ENCODE peak calls at places on chromosomes 13 and 19, in six cellular contexts. One of them, this sample, is unnamed.
A peak's percentile ranks its signal among the peaks of the same experiment; 100 is the strongest.

GRCh38 chr13:30143671-30144400 is 163.5 kb downstream of the KATNAL1 start:
- DNase-seq in bronchial epithelial cell: peak; percentile 42
- DNase-seq in lung: no peak
- DNase-seq in astrocyte of the spinal cord: peak; percentile 70
- DNase-seq in psoas muscle: no peak
- DNase-seq in foreskin fibroblast: peak; percentile 54
- DNase-seq in this sample: no peak

GRCh38 chr19:56270676-56271075 is 1.9 kb upstream of the EDDM13 start:
- DNase-seq in bronchial epithelial cell: no peak
- DNase-seq in lung: peak; percentile 32
- DNase-seq in astrocyte of the spinal cord: no peak
- DNase-seq in psoas muscle: no peak
- DNase-seq in foreskin fibroblast: no peak
- DNase-seq in this sample: no peak

GRCh38 chr13:36788276-36788675 is 30.7 kb upstream of the RFXAP start:
- DNase-seq in bronchial epithelial cell: peak; percentile 56
- DNase-seq in lung: no peak
- DNase-seq in astrocyte of the spinal cord: peak; percentile 28
- DNase-seq in psoas muscle: no peak
- DNase-seq in foreskin fibroblast: peak; percentile 23
- DNase-seq in this sample: no peak

GRCh38 chr19:16249826-16250434 is 52.2 kb downstream of the AP1M1 start:
- DNase-seq in bronchial epithelial cell: no peak
- DNase-seq in lung: no peak
- DNase-seq in astrocyte of the spinal cord: peak; percentile 15
- DNase-seq in psoas muscle: no peak
- DNase-seq in foreskin fibroblast: peak; percentile 26
- DNase-seq in this sample: no peak

GRCh38 chr13:27183561-27184147 is 12.0 kb upstream of the USP12 start:
- DNase-seq in bronchial epithelial cell: peak; percentile 77
- DNase-seq in lung: no peak
- DNase-seq in astrocyte of the spinal cord: no peak
- DNase-seq in psoas muscle: no peak
- DNase-seq in foreskin fibroblast: peak; percentile 58
- DNase-seq in this sample: no peak

GRCh38 chr13:39930544-39931444 is 275.3 kb downstream of the COG6 start:
- DNase-seq in bronchial epithelial cell: no peak
- DNase-seq in lung: no peak
- DNase-seq in astrocyte of the spinal cord: no peak
- DNase-seq in psoas muscle: no peak
- DNase-seq in foreskin fibroblast: no peak
- DNase-seq in this sample: no peak

GRCh38 chr13:110209950-110210603 is 96.9 kb downstream of the COL4A1 start:
- DNase-seq in bronchial epithelial cell: peak; percentile 76
- DNase-seq in lung: no peak
- DNase-seq in astrocyte of the spinal cord: no peak
- DNase-seq in psoas muscle: no peak
- DNase-seq in foreskin fibroblast: no peak
- DNase-seq in this sample: no peak

GRCh38 chr19:19530423-19530804 is 1.7 kb downstream of the YJEFN3 start:
- DNase-seq in bronchial epithelial cell: no peak
- DNase-seq in lung: no peak
- DNase-seq in astrocyte of the spinal cord: no peak
- DNase-seq in psoas muscle: no peak
- DNase-seq in foreskin fibroblast: no peak
- DNase-seq in this sample: no peak

GRCh38 chr19:42333975-42334696 is 8.7 kb downstream of the MEGF8 start:
- DNase-seq in bronchial epithelial cell: no peak
- DNase-seq in lung: no peak
- DNase-seq in astrocyte of the spinal cord: no peak
- DNase-seq in psoas muscle: no peak
- DNase-seq in foreskin fibroblast: no peak
- DNase-seq in this sample: no peak

GRCh38 chr19:29798783-29799182 is 13.0 kb upstream of the CCNE1 start:
- DNase-seq in bronchial epithelial cell: peak; percentile 42
- DNase-seq in lung: no peak
- DNase-seq in astrocyte of the spinal cord: no peak
- DNase-seq in psoas muscle: no peak
- DNase-seq in foreskin fibroblast: no peak
- DNase-seq in this sample: no peak

GRCh38 chr19:14672043-14672872 is 2.4 kb downstream of the ADGRE3 start:
- DNase-seq in bronchial epithelial cell: no peak
- DNase-seq in lung: no peak
- DNase-seq in astrocyte of the spinal cord: no peak
- DNase-seq in psoas muscle: no peak
- DNase-seq in foreskin fibroblast: no peak
- DNase-seq in this sample: no peak

GRCh38 chr19:2944775-2945574 is at the start of gene ZNF77:
- DNase-seq in bronchial epithelial cell: peak; percentile 98
- DNase-seq in lung: peak; percentile 99
- DNase-seq in astrocyte of the spinal cord: peak; percentile 99
- DNase-seq in psoas muscle: peak; percentile 99
- DNase-seq in foreskin fibroblast: peak; percentile 99
- DNase-seq in this sample: peak; percentile 100
- TF ChIP-seq CTCF in bronchial epithelial cell: no peak
- TF ChIP-seq CTCF in lung: no peak
- TF ChIP-seq CTCF in astrocyte of the spinal cord: no peak
- TF ChIP-seq CTCF in psoas muscle: peak; percentile 11
- TF ChIP-seq CTCF in foreskin fibroblast: no peak
- TF ChIP-seq CTCF in this sample: no peak

GRCh38 chr13:50989476-50989875 is 79.9 kb downstream of the RNASEH2B start:
- DNase-seq in bronchial epithelial cell: no peak
- DNase-seq in lung: no peak
- DNase-seq in astrocyte of the spinal cord: peak; percentile 33
- DNase-seq in psoas muscle: peak; percentile 36
- DNase-seq in foreskin fibroblast: no peak
- DNase-seq in this sample: no peak
- TF ChIP-seq CTCF in bronchial epithelial cell: no peak
- TF ChIP-seq CTCF in lung: peak; percentile 17
- TF ChIP-seq CTCF in astrocyte of the spinal cord: peak; percentile 45
- TF ChIP-seq CTCF in psoas muscle: no peak
- TF ChIP-seq CTCF in foreskin fibroblast: no peak
- TF ChIP-seq CTCF in this sample: no peak

GRCh38 chr19:52527134-52527953 is at the start of gene ZNF808:
- DNase-seq in bronchial epithelial cell: peak; percentile 85
- DNase-seq in lung: peak; percentile 98
- DNase-seq in astrocyte of the spinal cord: peak; percentile 87
- DNase-seq in psoas muscle: peak; percentile 98
- DNase-seq in foreskin fibroblast: peak; percentile 86
- DNase-seq in this sample: peak; percentile 88
- TF ChIP-seq CTCF in bronchial epithelial cell: peak; percentile 77
- TF ChIP-seq CTCF in lung: peak; percentile 8
- TF ChIP-seq CTCF in astrocyte of the spinal cord: peak; percentile 64
- TF ChIP-seq CTCF in psoas muscle: peak; percentile 63
- TF ChIP-seq CTCF in foreskin fibroblast: peak; percentile 62
- TF ChIP-seq CTCF in this sample: peak; percentile 52

DNA sequence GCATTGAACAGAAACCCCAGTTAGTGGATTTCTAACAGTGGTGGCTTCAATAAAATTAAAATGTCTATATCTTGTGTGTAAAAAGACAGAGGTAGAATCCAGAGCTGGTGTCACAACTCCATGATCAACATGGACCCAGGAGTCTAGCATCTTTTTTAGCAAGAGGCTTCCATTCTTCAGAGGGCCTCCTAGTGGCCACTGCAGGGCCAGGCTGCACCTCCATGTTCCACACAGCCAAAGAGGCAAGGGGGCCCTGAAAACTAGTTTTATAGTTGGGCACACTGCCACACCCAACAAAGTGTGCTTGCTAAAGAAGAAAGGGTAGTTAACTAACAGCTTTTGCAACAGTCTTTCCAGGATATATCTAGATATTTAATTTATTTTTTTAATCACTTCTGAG is 12.9 kb downstream of the N4BP2L1 start:
- DNase-seq in bronchial epithelial cell: peak; percentile 11
- DNase-seq in lung: no peak
- DNase-seq in astrocyte of the spinal cord: no peak
- DNase-seq in psoas muscle: no peak
- DNase-seq in foreskin fibroblast: no peak
- DNase-seq in this sample: no peak
- TF ChIP-seq CTCF in bronchial epithelial cell: peak; percentile 67
- TF ChIP-seq CTCF in lung: no peak
- TF ChIP-seq CTCF in astrocyte of the spinal cord: peak; percentile 68
- TF ChIP-seq CTCF in psoas muscle: no peak
- TF ChIP-seq CTCF in foreskin fibroblast: peak; percentile 63
- TF ChIP-seq CTCF in this sample: peak; percentile 59